ENCODE peak calls at places on chromosomes 4 and X, in nine cellular contexts. S is A673; K is left lung; F is MG63; I is GM23338; J is brain microvascular endothelial cell; P is stomach; D is heart right ventricle; O is CD4-positive, alpha-beta T cell. Z is an unnamed sample. For H3K27me3, the result is how much of the 10 kb centered on the place peaks cover.

GRCh38 chr4:32624943-32625603 is 1904.9 kb downstream of the PCDH7 start:
- DNase-seq in S (no peak), K (no peak), F (no peak), I (no peak), J (no peak), P (no peak), D (no peak), O (no peak), Z (no peak)

GRCh38 chr4:23922535-23923115 is 32.8 kb upstream of the PPARGC1A start:
- DNase-seq in S (no peak), K (no peak), F (no peak), I (no peak), J (no peak), P (no peak), D (no peak), O (no peak), Z (peak)

GRCh38 chr4:22969314-22969896 is 276.7 kb downstream of the GBA3 start:
- DNase-seq in S (no peak), K (no peak), F (no peak), I (peak), J (peak), P (no peak), D (no peak), O (no peak), Z (no peak)

GRCh38 chrX:39772057-39772832 is 325.5 kb downstream of the BCOR start:
- DNase-seq in S (no peak), K (no peak), F (no peak), I (peak), J (peak), P (peak), D (no peak), O (peak), Z (no peak)

GRCh38 chr4:100736651-100737450 is 219.0 kb upstream of the EMCN start:
- DNase-seq in S (peak), K (no peak), F (peak), I (no peak), J (peak), P (no peak), D (no peak), O (no peak), Z (no peak)

GRCh38 chr4:77922158-77923094 is 59.8 kb downstream of the MRPL1 start:
- DNase-seq in S (no peak), K (no peak), F (no peak), I (no peak), J (no peak), P (no peak), D (no peak), O (no peak), Z (no peak)

GRCh38 chr4:145218251-145218650 is 37.9 kb upstream of the OTUD4 start:
- DNase-seq in S (no peak), K (no peak), F (no peak), I (peak), J (no peak), P (no peak), D (no peak), O (no peak), Z (no peak)

GRCh38 chr4:38190717-38191178 is 230.6 kb downstream of the PTTG2 start:
- DNase-seq in S (peak), K (no peak), F (peak), I (no peak), J (peak), P (no peak), D (peak), O (no peak), Z (peak)

GRCh38 chrX:65720580-65720979 is 53.1 kb downstream of the MSN start:
- DNase-seq in S (no peak), K (no peak), F (peak), I (no peak), J (no peak), P (no peak), D (no peak), O (no peak), Z (no peak)

GRCh38 chr4:17511041-17511949 is 595 bp downstream of the QDPR start:
- DNase-seq in S (peak), K (peak), F (peak), I (peak), J (peak), P (peak), D (peak), O (peak), Z (peak)

GRCh38 chrX:18666614-18667013 is 5.3 kb downstream of the RS1 start:
- DNase-seq in S (no peak), K (peak), F (no peak), I (no peak), J (no peak), P (no peak), D (no peak), O (no peak), Z (no peak)

GRCh38 chrX:29826651-29827206 is 388.6 kb upstream of the MAGEB2 start:
- DNase-seq in S (no peak), K (no peak), F (no peak), I (no peak), J (no peak), P (no peak), D (no peak), O (no peak), Z (no peak)

GRCh38 chr4:75289843-75290616 is 224.2 kb downstream of the RCHY1 start:
- DNase-seq in S (peak), K (no peak), F (no peak), I (peak), J (peak), P (peak), D (no peak), O (no peak), Z (no peak)

GRCh38 chr4:68310651-68311247 is 39.1 kb downstream of the YTHDC1 start:
- DNase-seq in S (no peak), K (no peak), F (no peak), I (no peak), J (no peak), P (no peak), D (no peak), O (no peak), Z (no peak)

GRCh38 chr4:173025131-173025530 is 143.5 kb upstream of the GALNT7 start:
- DNase-seq in S (peak), K (no peak), F (no peak), I (peak), J (peak), P (peak), D (no peak), O (no peak), Z (peak)

GRCh38 chr4:133598779-133599178 is 449.7 kb downstream of the PCDH10 start:
- DNase-seq in S (no peak), K (no peak), F (no peak), I (peak), J (no peak), P (no peak), D (no peak), O (no peak), Z (no peak)

GRCh38 chr4:189497996-189498395 is 442.7 kb upstream of the FRG1 start:
- DNase-seq in S (no peak), K (no peak), F (no peak), I (no peak), J (no peak), P (no peak), D (no peak), O (no peak), Z (no peak)

DNA sequence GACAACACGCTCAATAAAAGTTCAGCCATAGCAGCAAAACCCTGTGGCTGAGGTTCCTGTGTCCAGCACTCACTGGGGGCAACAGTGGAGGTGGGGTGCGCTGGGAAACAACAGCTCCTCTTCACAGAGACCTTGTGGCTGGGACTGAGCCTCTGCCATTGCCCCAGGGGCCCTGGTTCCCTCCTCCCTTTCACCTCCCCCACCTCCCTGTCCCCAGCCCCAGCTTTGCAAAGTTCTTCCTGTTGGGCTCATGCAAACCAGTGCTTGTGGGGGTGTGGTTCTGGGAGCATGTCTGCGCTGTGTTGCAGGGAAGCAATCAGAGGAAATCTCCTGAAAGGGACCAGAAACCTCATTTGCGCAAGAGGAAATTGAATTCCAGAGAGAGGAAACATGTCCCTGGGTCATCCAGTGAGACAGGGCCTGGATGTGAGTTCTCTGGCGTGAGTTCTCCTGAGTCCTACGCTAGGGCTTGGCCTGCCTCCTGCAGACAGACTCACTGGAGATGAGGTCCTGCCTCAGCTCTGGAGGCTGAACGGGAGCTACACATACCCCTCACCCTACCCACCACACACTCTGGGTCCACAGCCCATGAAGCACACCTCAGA is 7.4 kb downstream of the FATE1 start:
- DNase-seq in S (no peak), K (no peak), F (no peak), I (no peak), J (no peak), P (no peak), D (no peak), O (no peak), Z (no peak)
- H3K27me3 ChIP-seq in S (under half), K (under half), F (under half), I (under half), J (under half), P (under half), D (under half), O (under half), Z (under half)

DNA sequence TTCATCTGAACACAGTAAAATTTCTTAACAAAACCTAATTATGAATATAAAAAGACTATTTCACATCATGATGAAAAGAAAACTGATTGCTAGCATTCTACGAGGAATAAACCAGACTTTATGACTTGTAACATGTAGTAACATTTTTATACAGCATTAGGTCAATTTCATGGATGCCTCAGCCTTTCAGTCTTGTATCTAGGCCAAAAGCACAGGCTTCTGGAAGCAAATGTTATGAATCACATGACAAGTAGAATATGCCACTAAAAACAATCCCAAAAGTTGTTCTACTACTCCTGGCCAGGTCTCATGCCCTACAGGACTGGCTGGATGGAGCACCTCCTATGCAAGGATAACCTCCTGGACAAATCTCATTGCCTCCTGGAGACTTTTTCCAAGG is 101.2 kb downstream of the ARHGAP6 start:
- DNase-seq in S (no peak), K (no peak), F (no peak), I (no peak), J (no peak), P (no peak), D (no peak), O (no peak), Z (no peak)
- H3K27me3 ChIP-seq in S (under half), K (under half), F (under half), I (half or more), J (under half), P (under half), D (under half), O (under half), Z (under half)

GRCh38 chr4:72564789-72565188 is 4.2 kb downstream of the ADAMTS3 start:
- DNase-seq in S (no peak), K (no peak), F (no peak), I (no peak), J (no peak), P (no peak), D (no peak), O (no peak), Z (no peak)

GRCh38 chr4:72567036-72567435 is 2.0 kb downstream of the ADAMTS3 start:
- DNase-seq in S (no peak), K (no peak), F (no peak), I (no peak), J (no peak), P (no peak), D (no peak), O (no peak), Z (no peak)

GRCh38 chr4:72567821-72568620 is 1.0 kb downstream of the ADAMTS3 start:
- DNase-seq in S (peak), K (peak), F (peak), I (peak), J (peak), P (peak), D (peak), O (no peak), Z (peak)

GRCh38 chr4:72564184-72564583 is 4.8 kb downstream of the ADAMTS3 start:
- DNase-seq in S (no peak), K (no peak), F (peak), I (no peak), J (no peak), P (no peak), D (no peak), O (no peak), Z (no peak)

GRCh38 chr4:72566573-72566972 is 2.4 kb downstream of the ADAMTS3 start:
- DNase-seq in S (no peak), K (no peak), F (no peak), I (no peak), J (no peak), P (no peak), D (no peak), O (no peak), Z (no peak)
- H3K27me3 ChIP-seq in S (under half), K (under half), F (under half), I (under half), J (under half), P (under half), D (under half), O (half or more), Z (under half)

GRCh38 chrX:25029288-25029687 is 13.5 kb upstream of the ARX start:
- DNase-seq in S (no peak), K (no peak), F (no peak), I (no peak), J (no peak), P (no peak), D (no peak), O (no peak), Z (no peak)

GRCh38 chrX:25023908-25024307 is 8.1 kb upstream of the ARX start:
- DNase-seq in S (no peak), K (no peak), F (no peak), I (no peak), J (no peak), P (no peak), D (no peak), O (no peak), Z (no peak)

GRCh38 chrX:25028726-25029125 is 13.0 kb upstream of the ARX start:
- DNase-seq in S (peak), K (no peak), F (peak), I (no peak), J (peak), P (no peak), D (no peak), O (no peak), Z (no peak)

GRCh38 chrX:25022499-25023325 is 6.9 kb upstream of the ARX start:
- DNase-seq in S (no peak), K (no peak), F (no peak), I (peak), J (no peak), P (no peak), D (no peak), O (no peak), Z (no peak)

GRCh38 chrX:25025615-25026014 is 9.8 kb upstream of the ARX start:
- DNase-seq in S (no peak), K (no peak), F (no peak), I (no peak), J (no peak), P (no peak), D (no peak), O (no peak), Z (no peak)
- H3K27me3 ChIP-seq in S (under half), K (half or more), F (under half), I (under half), J (under half), P (half or more), D (under half), O (under half), Z (under half)

GRCh38 chr4:8896071-8896470 is 24.4 kb upstream of the HMX1 start:
- DNase-seq in S (no peak), K (no peak), F (no peak), I (no peak), J (no peak), P (no peak), D (no peak), O (no peak), Z (no peak)
- H3K27me3 ChIP-seq in S (half or more), K (half or more), F (under half), I (half or more), J (under half), P (half or more), D (under half), O (under half), Z (under half)

DNA sequence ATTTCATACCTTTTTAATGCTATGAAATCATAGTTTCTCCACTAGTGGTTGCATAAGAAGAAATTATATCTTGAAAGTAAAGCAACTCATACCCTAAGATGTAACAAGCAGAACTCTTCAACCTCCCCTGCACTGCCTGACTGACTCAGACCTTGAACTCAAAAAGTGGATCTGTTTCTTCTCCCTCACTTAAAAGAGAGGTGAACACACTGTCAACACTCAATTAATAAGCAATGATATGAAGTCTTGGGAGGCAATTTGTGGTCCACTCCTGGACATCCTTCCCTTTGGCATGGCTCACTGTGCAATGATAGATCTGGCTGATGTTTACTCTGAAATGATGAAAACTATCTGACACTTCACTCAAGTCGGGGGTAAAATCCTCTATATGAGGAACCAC is 282.0 kb upstream of the DKK2 start:
- DNase-seq in S (no peak), K (no peak), F (no peak), I (no peak), J (peak), P (no peak), D (no peak), O (no peak), Z (no peak)
- H3K27me3 ChIP-seq in S (under half), K (under half), F (under half), I (under half), J (under half), P (under half), D (under half), O (under half), Z (under half)